ENCODE peak calls at places on chromosome 12, in eight cellular contexts. W, H, T, U, O, Z, B and X are unnamed samples.

GRCh38 chr12:93879476-93880376 is 202.6 kb downstream of the CRADD start:
- DNase-seq in W (no peak), H (no peak), T (no peak), U (no peak), O (no peak), Z (no peak), B (no peak), X (no peak)

GRCh38 chr12:130142736-130143135 is 19.5 kb upstream of the FZD10 start:
- DNase-seq in W (peak), H (no peak), T (no peak), U (no peak), O (no peak), Z (no peak), B (no peak), X (no peak)

GRCh38 chr12:90999518-90999917 is 5.3 kb downstream of the EPYC start:
- DNase-seq in W (no peak), H (no peak), T (no peak), U (no peak), O (no peak), Z (no peak), B (no peak), X (no peak)

GRCh38 chr12:79083181-79083580 is 218.6 kb downstream of the SYT1 start:
- DNase-seq in W (no peak), H (no peak), T (no peak), U (no peak), O (no peak), Z (no peak), B (no peak), X (no peak)

GRCh38 chr12:20220339-20220738 is 148.0 kb upstream of the PDE3A start:
- DNase-seq in W (peak), H (no peak), T (no peak), U (no peak), O (peak), Z (no peak), B (peak), X (no peak)

GRCh38 chr12:64780220-64780530 is 21.0 kb upstream of the GNS start:
- DNase-seq in W (no peak), H (no peak), T (no peak), U (no peak), O (no peak), Z (no peak), B (no peak), X (no peak)

GRCh38 chr12:90086281-90086680 is 377.6 kb upstream of the ATP2B1 start:
- DNase-seq in W (no peak), H (no peak), T (no peak), U (no peak), O (no peak), Z (no peak), B (no peak), X (no peak)

GRCh38 chr12:124053855-124054254 is 80.8 kb downstream of the ZNF664 start:
- DNase-seq in W (no peak), H (no peak), T (no peak), U (no peak), O (peak), Z (no peak), B (peak), X (no peak)

GRCh38 chr12:50241178-50241577 is 42.1 kb downstream of the LIMA1 start:
- DNase-seq in W (no peak), H (no peak), T (no peak), U (no peak), O (no peak), Z (no peak), B (no peak), X (no peak)

GRCh38 chr12:56957229-56958052 is at the start of gene RDH16:
- DNase-seq in W (no peak), H (no peak), T (peak), U (no peak), O (no peak), Z (no peak), B (no peak), X (no peak)

GRCh38 chr12:78229491-78230209 is 399.0 kb downstream of the NAV3 start:
- DNase-seq in W (no peak), H (no peak), T (no peak), U (peak), O (peak), Z (no peak), B (peak), X (no peak)

GRCh38 chr12:108649668-108650067 is 16.0 kb upstream of the SELPLG start:
- DNase-seq in W (peak), H (no peak), T (no peak), U (no peak), O (no peak), Z (peak), B (no peak), X (no peak)

GRCh38 chr12:13210543-13211190 is 14.1 kb downstream of the EMP1 start:
- DNase-seq in W (no peak), H (no peak), T (no peak), U (no peak), O (no peak), Z (no peak), B (no peak), X (no peak)

GRCh38 chr12:67910360-67911292 is 78.6 kb upstream of the IFNG-AS1 start:
- DNase-seq in W (no peak), H (no peak), T (no peak), U (no peak), O (no peak), Z (no peak), B (no peak), X (no peak)

GRCh38 chr12:57609091-57609780 is 2.0 kb upstream of the ARHGEF25 start:
- DNase-seq in W (no peak), H (no peak), T (peak), U (no peak), O (no peak), Z (no peak), B (peak), X (peak)

GRCh38 chr12:209851-210250 is 4.1 kb downstream of the SLC6A12 start:
- DNase-seq in W (no peak), H (no peak), T (no peak), U (no peak), O (no peak), Z (no peak), B (no peak), X (no peak)

GRCh38 chr12:42130670-42131402 is 13.8 kb downstream of the GXYLT1 start:
- DNase-seq in W (no peak), H (no peak), T (no peak), U (no peak), O (no peak), Z (no peak), B (no peak), X (no peak)

GRCh38 chr12:10365716-10366433 is 24.0 kb downstream of the KLRK1 start:
- DNase-seq in W (no peak), H (no peak), T (no peak), U (no peak), O (peak), Z (no peak), B (no peak), X (no peak)

GRCh38 chr12:118127867-118128266 is 8.1 kb upstream of the PEBP1 start:
- DNase-seq in W (no peak), H (no peak), T (no peak), U (no peak), O (no peak), Z (no peak), B (no peak), X (no peak)

GRCh38 chr12:91023326-91024004 is 18.7 kb upstream of the EPYC start:
- DNase-seq in W (no peak), H (no peak), T (no peak), U (no peak), O (no peak), Z (no peak), B (no peak), X (no peak)

GRCh38 chr12:53613821-53614220 is 12.4 kb downstream of the ATF7 start:
- DNase-seq in W (no peak), H (no peak), T (no peak), U (no peak), O (no peak), Z (no peak), B (no peak), X (no peak)

GRCh38 chr12:26374934-26375333 is 179.6 kb downstream of the SSPN start:
- DNase-seq in W (no peak), H (no peak), T (no peak), U (no peak), O (no peak), Z (no peak), B (no peak), X (no peak)

GRCh38 chr12:25712169-25712568 is 159.1 kb upstream of the LMNTD1 start:
- DNase-seq in W (no peak), H (no peak), T (no peak), U (peak), O (no peak), Z (no peak), B (no peak), X (no peak)

GRCh38 chr12:53739285-53740129 is 12.3 kb upstream of the CALCOCO1 start:
- DNase-seq in W (no peak), H (no peak), T (no peak), U (no peak), O (no peak), Z (no peak), B (no peak), X (no peak)

GRCh38 chr12:2550470-2551090 is 244.2 kb upstream of the FKBP4 start:
- DNase-seq in W (no peak), H (no peak), T (no peak), U (no peak), O (no peak), Z (no peak), B (no peak), X (no peak)

GRCh38 chr12:126233625-126234024 is 1168.4 kb downstream of the AACS start:
- DNase-seq in W (no peak), H (no peak), T (no peak), U (no peak), O (no peak), Z (no peak), B (no peak), X (no peak)

GRCh38 chr12:92055877-92056276 is 89.8 kb downstream of the BTG1 start:
- DNase-seq in W (no peak), H (no peak), T (no peak), U (no peak), O (no peak), Z (no peak), B (no peak), X (no peak)

GRCh38 chr12:86660488-86661171 is 404.4 kb upstream of the MGAT4C start:
- DNase-seq in W (no peak), H (no peak), T (no peak), U (no peak), O (no peak), Z (no peak), B (no peak), X (no peak)

GRCh38 chr12:113075137-113075683 is 18.7 kb downstream of the DTX1 start:
- DNase-seq in W (no peak), H (no peak), T (no peak), U (peak), O (no peak), Z (no peak), B (no peak), X (no peak)

GRCh38 chr12:124782132-124782531 is 81.5 kb downstream of the SCARB1 start:
- DNase-seq in W (no peak), H (no peak), T (no peak), U (no peak), O (no peak), Z (no peak), B (no peak), X (no peak)

GRCh38 chr12:1083888-1084262 is 92.9 kb downstream of the ERC1 start:
- DNase-seq in W (no peak), H (no peak), T (no peak), U (no peak), O (peak), Z (no peak), B (no peak), X (no peak)

GRCh38 chr12:132647858-132648257 is 29.3 kb downstream of the P2RX2 start:
- DNase-seq in W (no peak), H (no peak), T (no peak), U (no peak), O (no peak), Z (no peak), B (no peak), X (no peak)

GRCh38 chr12:20050166-20050565 is 318.2 kb upstream of the PDE3A start:
- DNase-seq in W (no peak), H (no peak), T (no peak), U (no peak), O (no peak), Z (no peak), B (no peak), X (no peak)

GRCh38 chr12:120719496-120720233 is 6.0 kb upstream of the ACADS start:
- DNase-seq in W (no peak), H (peak), T (no peak), U (no peak), O (no peak), Z (no peak), B (no peak), X (no peak)

GRCh38 chr12:30887226-30887625 is 39.3 kb upstream of the TSPAN11 start:
- DNase-seq in W (no peak), H (no peak), T (no peak), U (no peak), O (no peak), Z (no peak), B (no peak), X (no peak)